ENCODE peak calls at places on chromosomes 2 and 18, in eight cellular contexts. L, Y, R, G, U, F, S and N are unnamed samples.

GRCh38 chr2:167140767-167141166 is 252.5 kb downstream of the XIRP2 start:
- DNase-seq in L (no peak), Y (peak; percentile 99), R (no peak), G (no peak), U (no peak), F (peak; percentile 100), S (no peak), N (peak; percentile 94)

GRCh38 chr2:119464977-119465376 is 33.3 kb downstream of the TMEM37 start:
- DNase-seq in L (no peak), Y (no peak), R (peak; percentile 27), G (no peak), U (no peak), F (no peak), S (no peak), N (no peak)

GRCh38 chr2:70993689-70993986 is 1.0 kb downstream of the TEX261 start:
- DNase-seq in L (no peak), Y (no peak), R (peak; percentile 7), G (no peak), U (no peak), F (no peak), S (no peak), N (no peak)

GRCh38 chr2:39920318-39920775 is 141.3 kb upstream of the THUMPD2 start:
- DNase-seq in L (no peak), Y (no peak), R (no peak), G (no peak), U (no peak), F (no peak), S (no peak), N (no peak)

GRCh38 chr2:69036926-69037325 is 23.9 kb downstream of the ANTXR1 start:
- DNase-seq in L (no peak), Y (no peak), R (no peak), G (no peak), U (no peak), F (peak; percentile 84), S (no peak), N (peak; percentile 85)

GRCh38 chr18:69845588-69846506 is 101.8 kb downstream of the CD226 start:
- DNase-seq in L (no peak), Y (no peak), R (no peak), G (no peak), U (no peak), F (peak; percentile 62), S (no peak), N (peak; percentile 6)

GRCh38 chr2:128316777-128317185 is 1.9 kb downstream of the HS6ST1 start:
- DNase-seq in L (no peak), Y (no peak), R (no peak), G (peak; percentile 14), U (no peak), F (no peak), S (no peak), N (no peak)

GRCh38 chr2:207767461-207768167 is 2.1 kb downstream of the FZD5 start:
- DNase-seq in L (peak; percentile 53), Y (peak; percentile 65), R (no peak), G (no peak), U (peak; percentile 87), F (no peak), S (no peak), N (no peak)

GRCh38 chr2:73279852-73280251 is 4.4 kb downstream of the FBXO41 start:
- DNase-seq in L (no peak), Y (no peak), R (no peak), G (no peak), U (peak; percentile 52), F (peak; percentile 10), S (no peak), N (no peak)

GRCh38 chr2:61585383-61585782 is 47.2 kb upstream of the XPO1 start:
- DNase-seq in L (no peak), Y (no peak), R (no peak), G (no peak), U (no peak), F (no peak), S (no peak), N (no peak)

GRCh38 chr18:62523631-62524442 is 1.0 kb downstream of the ZCCHC2 start:
- DNase-seq in L (peak; percentile 6), Y (peak; percentile 30), R (peak; percentile 12), G (peak; percentile 49), U (peak; percentile 81), F (peak; percentile 52), S (peak; percentile 47), N (peak; percentile 43)

GRCh38 chr18:6884944-6885343 is 155.4 kb downstream of the ARHGAP28 start:
- DNase-seq in L (no peak), Y (no peak), R (no peak), G (no peak), U (no peak), F (peak; percentile 33), S (no peak), N (no peak)

GRCh38 chr18:36095936-36096519 is 28.7 kb upstream of the RPRD1A start:
- DNase-seq in L (peak; percentile 10), Y (peak; percentile 48), R (peak; percentile 47), G (no peak), U (no peak), F (peak; percentile 85), S (no peak), N (peak; percentile 76)

GRCh38 chr2:162478721-162479129 is 134.8 kb downstream of the GCA start:
- DNase-seq in L (no peak), Y (peak; percentile 75), R (no peak), G (no peak), U (no peak), F (no peak), S (no peak), N (no peak)

GRCh38 chr18:80253236-80253635 is 5.9 kb upstream of the PARD6G start:
- DNase-seq in L (no peak), Y (no peak), R (no peak), G (no peak), U (peak; percentile 32), F (no peak), S (no peak), N (no peak)

GRCh38 chr2:240993446-240994160 is 4.8 kb upstream of the SNED1 start:
- DNase-seq in L (no peak), Y (no peak), R (no peak), G (no peak), U (peak; percentile 25), F (no peak), S (no peak), N (no peak)

GRCh38 chr2:154713605-154714004 is 15.1 kb downstream of the KCNJ3 start:
- DNase-seq in L (no peak), Y (no peak), R (no peak), G (no peak), U (no peak), F (no peak), S (no peak), N (no peak)

GRCh38 chr2:215356948-215357461 is 45.1 kb downstream of the ATIC start:
- DNase-seq in L (no peak), Y (no peak), R (no peak), G (no peak), U (no peak), F (peak; percentile 65), S (no peak), N (peak; percentile 78)

DNA sequence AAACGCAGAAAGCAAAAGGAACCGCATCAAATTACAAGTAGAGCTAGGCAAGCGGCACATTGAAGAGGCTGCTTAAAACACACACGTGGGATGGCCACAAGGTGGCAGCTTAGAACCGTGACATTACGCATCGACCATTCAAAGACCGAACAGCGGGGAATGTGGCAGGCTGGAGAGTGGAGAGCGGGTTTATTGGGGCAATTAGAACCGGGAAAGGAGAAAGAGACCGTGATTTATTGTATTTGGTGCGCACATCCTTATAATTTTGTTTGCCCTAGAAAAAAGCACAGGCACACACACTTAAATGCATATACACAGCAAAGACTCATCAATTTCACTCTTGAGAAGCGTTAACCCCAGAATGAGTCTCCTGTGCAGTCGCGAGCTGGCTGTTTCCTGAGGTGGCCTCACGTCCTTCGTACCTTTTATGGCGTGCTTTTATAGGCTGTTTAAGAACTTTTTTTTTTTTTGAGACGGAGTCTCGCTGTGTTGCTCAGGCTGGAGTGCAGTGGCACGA is 31.7 kb upstream of the MEP1B start:
- DNase-seq in L (peak; percentile 40), Y (peak; percentile 75), R (peak; percentile 70), G (peak; percentile 60), U (peak; percentile 94), F (peak; percentile 89), S (peak; percentile 71), N (peak; percentile 83)
- H3K4me3 ChIP-seq in L (no peak overlapping the region), Y (peak overlapping the region; percentile 54), R (no peak overlapping the region), G (peak overlapping the region; percentile 44), U (no peak overlapping the region), F (no peak overlapping the region), S (peak overlapping the region; percentile 30), N (peak overlapping the region; percentile 24)

DNA sequence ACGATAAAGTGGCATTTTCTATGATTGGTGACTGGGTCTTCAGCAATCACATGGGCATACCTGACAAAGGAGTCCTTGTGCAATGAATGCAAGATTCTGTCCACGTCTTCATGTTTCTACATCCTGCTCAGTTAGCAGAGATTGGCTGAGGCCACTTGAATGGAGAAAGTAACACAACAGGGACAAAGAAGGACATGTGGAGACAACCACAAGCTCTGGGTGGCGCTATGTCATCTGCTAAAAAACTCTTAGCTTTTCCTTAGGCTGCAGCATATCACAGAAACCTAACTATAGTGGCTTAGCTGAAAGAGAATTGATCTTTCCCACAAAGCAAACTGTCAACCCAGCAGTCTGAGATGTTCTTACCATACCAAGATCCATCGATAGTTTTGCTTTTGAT is 1109.7 kb downstream of the SOCS6 start:
- DNase-seq in L (no peak), Y (peak; percentile 52), R (no peak), G (no peak), U (peak; percentile 87), F (no peak), S (no peak), N (no peak)
- TF ChIP-seq CTCF in L (no peak), Y (peak; percentile 55), R (no peak), G (no peak), U (peak; percentile 84), F (no peak), S (no peak), N (no peak)

DNA sequence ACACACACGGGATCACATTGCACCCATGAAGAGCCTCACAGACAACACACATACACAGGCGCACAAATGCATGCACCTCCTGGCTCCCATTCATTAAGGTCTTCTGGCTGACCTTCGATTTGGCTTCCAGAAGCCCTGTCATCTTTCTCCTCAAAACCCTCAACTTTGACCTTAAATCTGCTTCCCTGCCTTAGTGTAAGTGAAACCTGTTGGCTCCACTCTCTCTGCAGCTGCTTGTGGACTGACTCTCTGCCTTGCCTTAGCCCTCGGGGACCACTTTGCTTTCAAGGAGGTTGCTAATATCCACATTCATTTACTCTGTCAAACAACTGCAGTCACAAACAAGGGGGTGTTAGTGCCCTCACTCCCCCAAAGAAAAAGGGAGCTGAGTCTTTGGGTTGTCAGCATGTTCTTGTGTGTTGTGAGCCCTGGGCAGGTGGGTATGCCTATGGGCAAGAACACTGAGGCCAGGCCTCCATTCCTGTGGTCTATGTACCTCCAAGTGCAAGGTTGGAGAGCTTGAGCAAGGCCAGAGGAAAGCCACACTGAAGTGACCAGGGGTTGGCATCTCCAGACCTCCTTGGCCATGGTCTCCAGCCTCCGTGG is 3.9 kb downstream of the OSR1 start:
- DNase-seq in L (no peak), Y (no peak), R (no peak), G (no peak), U (no peak), F (peak; percentile 27), S (no peak), N (no peak)
- H3K4me3 ChIP-seq in L (no peak overlapping the region), Y (no peak overlapping the region), R (no peak overlapping the region), G (peak overlapping the region; percentile 17), U (no peak overlapping the region), F (no peak overlapping the region), S (no peak overlapping the region), N (peak overlapping the region; percentile 92)

DNA sequence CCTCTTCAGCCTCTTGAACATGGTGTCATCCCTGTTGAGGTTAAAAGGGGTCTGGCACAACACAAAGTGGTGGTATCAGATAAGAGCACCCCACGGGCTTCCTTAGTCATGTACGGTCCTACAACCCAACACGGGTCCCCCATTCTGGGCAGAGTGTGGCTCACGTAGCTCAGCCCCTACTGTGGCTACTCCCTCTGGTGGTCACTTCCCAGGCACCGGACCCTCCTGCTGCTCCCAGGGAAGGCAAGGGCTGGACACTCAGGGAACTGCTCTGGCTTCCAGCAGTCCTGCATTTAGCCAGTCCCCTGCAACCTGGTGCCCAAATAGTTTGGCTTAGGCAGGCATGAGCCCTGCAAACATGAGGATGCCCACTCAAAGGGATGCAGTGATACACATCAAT is 58.6 kb downstream of the GALNT14 start:
- DNase-seq in L (no peak), Y (no peak), R (peak; percentile 34), G (no peak), U (peak; percentile 87), F (no peak), S (no peak), N (no peak)
- TF ChIP-seq CTCF in L (no peak), Y (peak; percentile 27), R (peak; percentile 64), G (no peak), U (peak; percentile 86), F (no peak), S (no peak), N (no peak)